ENCODE peak calls at places on chromosomes 5 and 9, in nine cellular contexts. J is activated B cell treated with CpG ODN at 0.5 μM for 24 hours; Z is globus pallidus; S is IMR-90; H is non-pigmented ciliary epithelial cell; O is T-helper 9 cell; Q is stimulated activated CD4-positive, alpha-beta T cell treated with anti-CD3 and anti-CD28 coated beads, Interleukin-2, amount 100 ng/mL, for 24 hours; T is NCI-H748 treated with DMSO at 0.1 percent for 48 hours; K is amniotic stem cell. F is an unnamed sample.
A peak's percentile ranks its signal among the peaks of the same experiment; 100 is the strongest.

GRCh38 chr5:73030531-73030930 is 74.7 kb downstream of the FCHO2 start:
- DNase-seq in K (no peak), S (no peak), T (peak; percentile 56), Z (no peak), O (no peak), Q (no peak), H (no peak), J (no peak), F (no peak)

GRCh38 chr9:131758972-131759647 is 19.2 kb upstream of the RAPGEF1 start:
- DNase-seq in Z (no peak), Q (no peak), O (no peak), J (no peak), S (peak; percentile 25), K (no peak), T (no peak), H (no peak), F (no peak)

GRCh38 chr9:111407813-111408212 is 76.4 kb downstream of the ECPAS start:
- DNase-seq in O (no peak), Z (no peak), T (no peak), J (no peak), H (no peak), S (no peak), Q (no peak), K (no peak), F (no peak)

GRCh38 chr5:170080786-170081445 is 24.8 kb upstream of the FOXI1 start:
- DNase-seq in J (no peak), H (no peak), T (no peak), K (no peak), O (no peak), S (no peak), Q (no peak), Z (no peak), F (no peak)

GRCh38 chr5:178196413-178196812 is 7.9 kb upstream of the HNRNPAB start:
- DNase-seq in T (no peak), Q (no peak), S (no peak), H (no peak), O (no peak), J (no peak), Z (no peak), K (no peak), F (no peak)

GRCh38 chr5:34648522-34649158 is 7.5 kb upstream of the RAI14 start:
- DNase-seq in Q (no peak), J (no peak), Z (no peak), K (no peak), H (no peak), T (no peak), O (no peak), S (no peak), F (no peak)

GRCh38 chr9:98795970-98796363 is 388 bp downstream of the ANKS6 start:
- DNase-seq in O (no peak), K (no peak), H (no peak), T (no peak), Z (no peak), S (no peak), J (no peak), Q (peak; percentile 35), F (no peak)

GRCh38 chr5:123485275-123485674 is 26.7 kb upstream of the CSNK1G3 start:
- DNase-seq in K (no peak), Q (no peak), S (no peak), J (no peak), O (no peak), H (no peak), T (no peak), Z (no peak), F (no peak)

GRCh38 chr5:177983763-177984564 is 12.1 kb downstream of the PROP1 start:
- DNase-seq in K (no peak), H (no peak), O (no peak), T (no peak), Q (no peak), Z (no peak), J (no peak), S (no peak), F (no peak)

GRCh38 chr5:126912607-126913006 is 117.8 kb downstream of the MARCHF3 start:
- DNase-seq in K (no peak), Z (no peak), H (no peak), S (peak; percentile 6), T (no peak), Q (no peak), O (no peak), J (no peak), F (peak; percentile 22)

GRCh38 chr5:30040483-30041116 is 1152.9 kb upstream of the CDH6 start:
- DNase-seq in H (peak; percentile 40), J (no peak), T (peak; percentile 98), O (no peak), S (peak; percentile 31), Q (no peak), K (no peak), Z (peak; percentile 72), F (peak; percentile 4)